ENCODE peak calls at places on chromosomes 3 and 15, in seven cellular contexts. O, S, V, T, L, W and Z are unnamed samples.

GRCh38 chr15:78092111-78093041 is at the start of gene SH2D7:
- DNase-seq in L (peak; percentile 7), S (no peak), W (no peak), O (no peak), T (no peak), V (no peak), Z (no peak)

GRCh38 chr15:59764775-59765174 is 75.7 kb upstream of the BNIP2 start:
- DNase-seq in V (no peak), W (no peak), S (no peak), O (peak; percentile 10), T (no peak), L (no peak), Z (no peak)

GRCh38 chr3:120021523-120021922 is 72.7 kb downstream of the GSK3B start:
- DNase-seq in L (no peak), S (no peak), O (no peak), T (no peak), W (no peak), V (no peak), Z (no peak)

GRCh38 chr3:187518207-187518606 is 150.0 kb downstream of the RTP4 start:
- DNase-seq in O (no peak), W (no peak), S (no peak), T (no peak), L (no peak), V (no peak), Z (no peak)

GRCh38 chr15:82709081-82709420 is 624 bp downstream of the AP3B2 start:
- DNase-seq in W (no peak), L (no peak), S (no peak), V (no peak), O (no peak), T (no peak), Z (no peak)

GRCh38 chr3:158347966-158348365 is 223.0 kb upstream of the MLF1 start:
- DNase-seq in L (no peak), O (no peak), S (no peak), V (no peak), T (no peak), W (no peak), Z (no peak)

GRCh38 chr3:71087109-71088018 is 496.2 kb downstream of the FOXP1 start:
- DNase-seq in L (no peak), T (no peak), O (no peak), V (no peak), S (no peak), W (peak; percentile 82), Z (no peak)

GRCh38 chr3:135491478-135491877 is 474.1 kb upstream of the PPP2R3A start:
- DNase-seq in W (peak; percentile 44), L (no peak), V (no peak), O (peak; percentile 18), T (no peak), S (no peak), Z (no peak)

GRCh38 chr3:185361920-185362319 is 1.0 kb upstream of the MAP3K13 start:
- DNase-seq in L (no peak), T (no peak), W (no peak), S (no peak), V (no peak), O (no peak), Z (no peak)

GRCh38 chr15:78301813-78302212 is 2.4 kb upstream of the SKIC8 start:
- DNase-seq in T (no peak), W (no peak), O (no peak), S (no peak), V (no peak), L (no peak), Z (no peak)

GRCh38 chr3:139778884-139779283 is 101.1 kb upstream of the NMNAT3 start:
- DNase-seq in O (no peak), L (no peak), V (no peak), S (no peak), W (no peak), T (no peak), Z (no peak)

GRCh38 chr3:98733055-98733777 is 29.9 kb upstream of the ST3GAL6 start:
- DNase-seq in L (peak; percentile 13), V (peak; percentile 48), T (peak; percentile 4), O (peak; percentile 67), W (peak; percentile 86), S (peak; percentile 67), Z (peak; percentile 23)

GRCh38 chr3:73603771-73604171 is 21.0 kb downstream of the PDZRN3 start:
- DNase-seq in S (no peak), L (no peak), O (no peak), W (peak; percentile 54), V (no peak), T (no peak), Z (no peak)

GRCh38 chr15:88906551-88906950 is 6.6 kb downstream of the MFGE8 start:
- DNase-seq in T (no peak), L (no peak), V (no peak), W (peak; percentile 5), S (no peak), O (no peak), Z (no peak)

GRCh38 chr3:45580142-45580541 is 14.4 kb upstream of the LIMD1 start:
- DNase-seq in O (no peak), W (no peak), T (no peak), V (no peak), S (no peak), L (no peak), Z (no peak)

GRCh38 chr3:73661262-73661661 is 36.5 kb upstream of the PDZRN3 start:
- DNase-seq in V (no peak), W (no peak), S (no peak), L (no peak), O (no peak), T (no peak), Z (no peak)

GRCh38 chr15:56056626-56057025 is 63.2 kb upstream of the NEDD4 start:
- DNase-seq in T (no peak), W (peak; percentile 5), L (no peak), V (no peak), O (no peak), S (no peak), Z (no peak)

DNA sequence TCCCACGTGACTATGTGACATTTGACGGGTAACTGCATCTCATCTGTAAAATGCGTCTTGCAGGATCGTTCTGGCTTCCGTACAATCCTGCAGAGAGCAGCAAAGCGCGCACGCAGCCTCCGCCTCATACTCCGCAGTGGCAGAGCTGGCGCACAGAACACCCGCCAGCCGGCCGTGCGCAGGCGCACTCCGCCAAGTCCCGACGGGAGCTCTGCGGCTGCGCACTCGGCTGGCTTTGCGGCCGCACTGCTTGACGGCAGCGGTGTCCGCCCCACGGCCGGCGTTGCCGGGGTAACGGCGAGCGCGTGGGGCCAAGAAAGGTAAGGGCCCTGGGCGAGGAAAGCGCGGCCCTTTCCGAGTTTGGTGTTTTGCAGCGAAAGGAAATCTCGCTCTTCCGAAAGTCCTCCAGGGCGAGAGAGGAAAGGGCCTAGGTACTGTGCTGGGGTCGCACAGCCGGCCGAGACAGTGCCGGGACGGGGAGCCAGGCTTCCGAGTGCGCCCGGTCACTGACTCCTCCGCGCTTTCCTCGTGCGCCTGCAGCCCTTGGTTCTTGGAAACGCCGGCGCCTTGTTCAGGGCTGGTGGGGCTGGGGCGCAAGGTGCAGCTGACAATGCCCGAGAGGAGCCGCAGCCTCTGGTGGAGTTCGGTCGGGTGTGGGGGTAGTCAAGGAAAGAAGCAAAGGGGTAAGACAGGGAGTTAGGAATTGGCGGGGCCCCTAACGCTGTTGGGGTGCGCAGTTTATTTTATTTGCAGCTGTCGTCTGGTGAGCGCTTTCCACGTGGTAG is at the start of gene TSEN2:
- DNase-seq in S (peak; percentile 98), W (peak; percentile 99), T (peak; percentile 96), O (peak; percentile 97), L (peak; percentile 96), V (peak; percentile 96), Z (peak; percentile 93)
- TF ChIP-seq CTCF in S (no peak), W (peak; percentile 11), T (peak; percentile 26), O (peak; percentile 18), L (no peak), V (no peak), Z (no peak)

GRCh38 chr15:70907784-70908471 is 15.3 kb downstream of the LRRC49 start:
- DNase-seq in O (peak; percentile 14), S (no peak), T (no peak), V (no peak), L (no peak), W (no peak), Z (no peak)
- TF ChIP-seq CTCF in O (peak; percentile 55), S (peak; percentile 67), T (no peak), V (peak; percentile 40), L (no peak), W (no peak), Z (no peak)

DNA sequence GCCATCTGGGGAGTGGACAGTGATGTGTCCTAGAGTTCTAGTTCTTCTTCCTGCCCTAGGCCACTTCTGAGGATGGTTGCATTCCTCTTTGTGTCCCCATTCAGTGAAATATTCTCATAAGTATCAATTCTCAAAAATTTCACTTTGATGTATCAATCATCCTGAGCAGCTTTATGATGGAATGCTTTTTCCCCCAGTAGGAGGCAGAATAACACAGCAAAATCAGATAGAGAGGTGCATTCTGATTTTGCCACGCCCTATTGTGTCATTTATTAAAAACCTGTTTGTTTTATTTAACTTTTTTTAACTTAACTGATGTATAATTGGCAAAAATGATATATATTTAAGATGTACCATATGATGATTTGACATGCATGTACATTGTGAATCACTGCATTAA is 656.0 kb upstream of the GRM7 start:
- DNase-seq in V (no peak), L (no peak), T (peak; percentile 10), S (no peak), W (no peak), O (no peak), Z (no peak)
- TF ChIP-seq CTCF in V (peak; percentile 47), L (no peak), T (no peak), S (no peak), W (no peak), O (peak; percentile 51), Z (no peak)

GRCh38 chr3:128036119-128036518 is 16.1 kb upstream of the SEC61A1 start:
- DNase-seq in W (no peak), L (no peak), S (no peak), V (no peak), T (no peak), O (no peak), Z (no peak)

GRCh38 chr3:128041378-128041777 is 10.9 kb upstream of the SEC61A1 start:
- DNase-seq in L (no peak), W (no peak), T (no peak), O (no peak), V (no peak), S (no peak), Z (no peak)

GRCh38 chr3:128040041-128040440 is 12.2 kb upstream of the SEC61A1 start:
- DNase-seq in T (no peak), O (no peak), V (no peak), S (no peak), L (no peak), W (no peak), Z (no peak)

DNA sequence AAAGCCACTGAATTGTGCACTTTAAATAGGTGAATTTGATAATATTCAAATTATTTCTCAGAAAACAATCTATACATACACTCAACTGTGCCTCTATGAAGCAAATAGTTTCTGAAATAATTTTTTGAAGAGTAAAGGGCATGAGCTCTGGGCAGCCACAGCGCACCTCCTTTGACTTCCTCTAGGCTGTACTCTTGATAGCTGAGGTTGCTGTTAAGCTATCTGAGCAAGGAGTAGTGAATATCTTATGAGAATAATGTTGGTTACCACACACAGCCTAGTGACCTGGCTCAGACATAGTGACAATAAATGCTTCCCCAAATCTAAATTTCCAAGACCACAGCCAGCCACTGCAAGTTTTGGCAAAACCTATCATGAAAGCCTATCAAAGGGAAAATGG is 11.6 kb upstream of the SEC61A1 start:
- DNase-seq in T (no peak), L (no peak), O (no peak), S (no peak), V (no peak), W (no peak), Z (no peak)
- TF ChIP-seq CTCF in T (no peak), L (no peak), O (no peak), S (no peak), V (no peak), W (no peak), Z (no peak)

GRCh38 chr3:66442254-66443249 is 58.3 kb downstream of the LRIG1 start:
- DNase-seq in T (peak; percentile 82), L (peak; percentile 78), O (peak; percentile 45), S (no peak), W (peak; percentile 83), V (no peak), Z (peak; percentile 91)
- TF ChIP-seq CTCF in T (no peak), L (no peak), O (no peak), S (no peak), W (no peak), V (no peak), Z (no peak)